ENCODE peak calls at places on chromosomes 1 and 21, in seven cellular contexts. H, Y, Z, E, Q, A and K are unnamed samples.

GRCh38 chr1:1540015-1540816 is at the start of gene TMEM240:
- DNase-seq in H (peak), Y (peak), Z (peak), E (peak), Q (peak), A (no peak), K (peak)

GRCh38 chr21:29481641-29482040 is 182.9 kb downstream of the BACH1 start:
- DNase-seq in H (no peak), Y (peak), Z (no peak), E (no peak), Q (peak), A (no peak), K (no peak)

GRCh38 chr1:231194476-231194842 is 32.6 kb downstream of the TRIM67 start:
- DNase-seq in H (no peak), Y (no peak), Z (no peak), E (no peak), Q (no peak), A (peak), K (no peak)

GRCh38 chr1:116409751-116410182 is 36.7 kb downstream of the ATP1A1 start:
- DNase-seq in H (no peak), Y (peak), Z (no peak), E (no peak), Q (no peak), A (no peak), K (peak)

GRCh38 chr1:74341702-74342339 is 106.6 kb downstream of the TNNI3K start:
- DNase-seq in H (no peak), Y (no peak), Z (no peak), E (no peak), Q (no peak), A (no peak), K (no peak)

GRCh38 chr1:175742790-175743459 is 470 bp downstream of the TNR start:
- DNase-seq in H (peak), Y (peak), Z (peak), E (peak), Q (peak), A (peak), K (peak)

GRCh38 chr1:226884966-226885820 is 14.8 kb downstream of the PSEN2 start:
- DNase-seq in H (no peak), Y (no peak), Z (no peak), E (no peak), Q (no peak), A (no peak), K (no peak)

GRCh38 chr1:113913312-113913668 is 8.2 kb downstream of the DCLRE1B start:
- DNase-seq in H (no peak), Y (no peak), Z (no peak), E (no peak), Q (no peak), A (no peak), K (no peak)

GRCh38 chr1:39082140-39082799 is 56.1 kb downstream of the NDUFS5 start:
- DNase-seq in H (no peak), Y (no peak), Z (peak), E (peak), Q (no peak), A (no peak), K (no peak)

GRCh38 chr1:231162970-231163830 is 1.3 kb downstream of the TRIM67 start:
- DNase-seq in H (no peak), Y (no peak), Z (no peak), E (peak), Q (no peak), A (peak), K (no peak)

GRCh38 chr1:172530000-172530399 is 3.0 kb upstream of the SUCO start:
- DNase-seq in H (no peak), Y (no peak), Z (no peak), E (no peak), Q (no peak), A (no peak), K (no peak)

GRCh38 chr21:44658511-44658910 is 779 bp downstream of the KRTAP12-3 start:
- DNase-seq in H (no peak), Y (no peak), Z (no peak), E (no peak), Q (no peak), A (no peak), K (no peak)

GRCh38 chr1:179706339-179706941 is 36.7 kb upstream of the FAM163A start:
- DNase-seq in H (peak), Y (peak), Z (peak), E (peak), Q (peak), A (peak), K (peak)

GRCh38 chr1:224433671-224434446 is 738 bp downstream of the WDR26 start:
- DNase-seq in H (peak), Y (no peak), Z (peak), E (peak), Q (peak), A (peak), K (peak)

GRCh38 chr1:25724201-25724600 is 75.8 kb upstream of the SELENON start:
- DNase-seq in H (no peak), Y (no peak), Z (no peak), E (no peak), Q (no peak), A (no peak), K (no peak)

GRCh38 chr1:206661161-206661820 is 23.4 kb upstream of the MAPKAPK2 start:
- DNase-seq in H (no peak), Y (no peak), Z (no peak), E (no peak), Q (no peak), A (no peak), K (no peak)
- H2AK5ac ChIP-seq in H (no peak), Y (no peak), Z (no peak), E (no peak), Q (no peak), A (no peak), K (no peak)

GRCh38 chr1:89200668-89201488 is 2.1 kb upstream of the GBP4 start:
- DNase-seq in H (no peak), Y (no peak), Z (no peak), E (no peak), Q (no peak), A (no peak), K (no peak)

GRCh38 chr1:89201489-89201794 is 2.7 kb upstream of the GBP4 start:
- DNase-seq in H (no peak), Y (no peak), Z (no peak), E (no peak), Q (no peak), A (no peak), K (no peak)

GRCh38 chr1:89206361-89206760 is 7.6 kb upstream of the GBP4 start:
- DNase-seq in H (no peak), Y (no peak), Z (no peak), E (no peak), Q (no peak), A (no peak), K (no peak)

GRCh38 chr1:89199515-89199914 is 773 bp upstream of the GBP4 start:
- DNase-seq in H (no peak), Y (no peak), Z (no peak), E (no peak), Q (no peak), A (no peak), K (no peak)

DNA sequence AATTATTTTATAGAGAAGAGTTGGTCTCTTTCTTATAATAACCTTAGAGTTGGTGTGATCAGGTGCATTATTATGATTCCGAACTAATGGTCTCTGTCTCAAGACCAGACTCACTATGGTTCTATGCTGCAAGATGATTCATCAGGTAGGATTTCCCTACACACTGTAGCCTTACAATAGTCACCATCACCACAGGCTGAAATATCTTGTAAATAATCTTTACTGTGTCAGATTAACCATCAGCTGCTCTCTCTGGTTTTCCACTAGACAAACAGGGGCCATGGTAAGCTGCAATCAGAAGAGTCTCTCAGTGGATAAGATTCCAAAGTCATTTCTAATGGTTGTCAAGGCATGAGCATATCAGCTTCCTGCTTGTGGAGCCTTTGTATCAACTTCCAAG is 4.4 kb upstream of the GBP4 start:
- DNase-seq in H (no peak), Y (no peak), Z (no peak), E (no peak), Q (peak), A (peak), K (no peak)
- H2AK5ac ChIP-seq in H (no peak), Y (no peak), Z (no peak), E (no peak), Q (no peak), A (no peak), K (no peak)

GRCh38 chr1:18568489-18568888 is 62.2 kb upstream of the PAX7 start:
- DNase-seq in H (no peak), Y (no peak), Z (no peak), E (no peak), Q (no peak), A (no peak), K (no peak)
- H2AK5ac ChIP-seq in H (no peak), Y (no peak), Z (no peak), E (no peak), Q (no peak), A (no peak), K (no peak)

GRCh38 chr1:244865028-244865371 is 657 bp upstream of the HNRNPU start:
- DNase-seq in H (peak), Y (no peak), Z (no peak), E (peak), Q (no peak), A (no peak), K (peak)
- H2AK5ac ChIP-seq in H (no peak), Y (peak), Z (no peak), E (no peak), Q (peak), A (no peak), K (no peak)

DNA sequence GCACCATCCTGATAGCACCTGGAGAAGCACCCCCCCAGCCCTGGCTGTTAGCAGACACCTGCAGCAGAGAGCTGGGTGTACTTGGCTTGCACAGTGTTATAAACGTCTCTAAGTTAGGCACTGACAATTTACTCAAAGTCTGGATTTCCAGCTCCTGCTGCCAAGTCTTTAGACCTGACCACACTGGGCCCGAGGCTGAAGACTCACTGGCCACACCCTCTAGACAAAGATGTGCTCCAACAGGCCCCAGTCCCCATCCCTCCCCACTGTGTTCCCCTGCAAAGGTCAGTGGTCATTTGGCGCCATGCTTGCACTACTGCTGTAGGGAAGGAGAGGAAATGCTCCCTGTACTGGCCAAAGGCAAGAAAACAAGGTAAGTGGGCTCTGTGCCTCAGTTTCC is 31.1 kb downstream of the PADI6 start:
- DNase-seq in H (no peak), Y (no peak), Z (no peak), E (no peak), Q (no peak), A (no peak), K (no peak)
- H2AK5ac ChIP-seq in H (no peak), Y (no peak), Z (no peak), E (no peak), Q (no peak), A (no peak), K (no peak)

DNA sequence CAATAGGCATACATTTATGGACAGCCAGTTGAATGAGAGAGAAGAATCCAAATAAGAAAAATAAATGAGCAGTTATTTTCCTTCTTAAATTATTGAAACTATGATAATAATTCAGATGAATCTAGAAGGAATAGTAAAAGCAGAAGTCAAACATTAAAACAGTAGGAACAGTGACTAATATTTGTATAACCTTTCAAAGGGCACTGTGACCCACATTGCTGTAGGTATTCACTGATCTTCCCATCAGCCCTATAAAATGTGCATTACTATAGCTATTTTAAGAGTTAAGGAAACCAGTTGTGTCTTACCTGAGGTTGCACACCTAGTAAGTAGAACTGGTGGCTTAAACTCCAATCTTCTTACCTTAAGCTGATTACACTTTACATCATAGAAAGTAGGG is 102.8 kb upstream of the ARTN start:
- DNase-seq in H (no peak), Y (no peak), Z (no peak), E (no peak), Q (no peak), A (no peak), K (no peak)
- H2AK5ac ChIP-seq in H (no peak), Y (no peak), Z (no peak), E (no peak), Q (no peak), A (no peak), K (no peak)

DNA sequence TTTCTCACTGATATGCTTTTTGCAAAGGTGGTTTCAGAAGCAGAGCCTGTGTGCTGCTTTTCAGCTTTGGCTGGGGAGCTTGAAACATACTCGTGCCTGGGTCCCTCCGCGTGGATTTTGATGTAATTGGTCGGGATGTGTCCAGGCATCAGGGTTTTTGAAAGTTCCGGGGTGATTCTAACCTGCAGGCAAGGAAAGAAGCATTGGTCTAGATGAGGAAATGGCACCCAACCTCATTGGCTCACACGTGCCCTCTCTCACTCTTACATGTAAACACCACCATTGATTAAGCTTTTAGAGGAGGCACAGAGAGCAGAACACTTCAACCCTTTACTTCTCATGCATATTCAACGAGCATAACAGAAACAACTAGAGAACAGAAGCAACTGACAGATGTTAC is 112.2 kb downstream of the TLR5 start:
- DNase-seq in H (no peak), Y (no peak), Z (no peak), E (no peak), Q (no peak), A (no peak), K (peak)
- H2AK5ac ChIP-seq in H (no peak), Y (no peak), Z (no peak), E (peak), Q (no peak), A (peak), K (peak)

GRCh38 chr1:208652300-208653160 is 408.3 kb upstream of the PLXNA2 start:
- DNase-seq in H (peak), Y (peak), Z (peak), E (peak), Q (peak), A (peak), K (peak)
- H2AK5ac ChIP-seq in H (no peak), Y (no peak), Z (no peak), E (no peak), Q (no peak), A (peak), K (no peak)

DNA sequence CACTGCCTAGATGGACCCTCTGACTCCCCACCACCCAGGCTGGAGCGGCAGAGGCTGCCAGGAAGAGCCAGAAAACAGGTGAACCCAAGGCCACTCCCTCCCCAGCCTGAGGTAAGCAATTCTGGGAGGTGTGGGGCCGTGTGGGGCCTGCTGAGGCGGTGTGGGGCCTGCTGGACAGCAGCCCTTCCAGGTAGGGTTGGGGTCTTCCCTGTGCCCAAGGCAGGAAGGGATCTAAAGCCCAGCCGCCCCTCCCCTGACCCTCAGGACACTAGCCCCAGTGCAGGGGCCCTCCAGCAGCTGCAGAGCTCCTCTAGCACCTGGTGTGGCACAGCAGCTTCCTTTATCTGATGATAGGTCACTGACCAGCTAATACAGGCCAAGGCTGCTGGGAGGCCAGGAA is 86.9 kb downstream of the IER5 start:
- DNase-seq in H (no peak), Y (no peak), Z (no peak), E (peak), Q (no peak), A (no peak), K (no peak)
- H2AK5ac ChIP-seq in H (no peak), Y (no peak), Z (no peak), E (no peak), Q (no peak), A (no peak), K (no peak)